ENCODE peak calls at places on chromosomes 4 and X, in nine cellular contexts. Q is vagina, S is A549, N is hepatocyte, O is right lobe of liver, I is mammary epithelial cell, Z is fibroblast of lung, J is pancreas, W is ascending aorta. D is an unnamed sample.

GRCh38 chrX:19514791-19515614 is at the start of gene MAP3K15:
- DNase-seq in W (no peak), Q (no peak), N (peak), J (peak), Z (peak), O (peak), S (peak), I (no peak), D (no peak)

GRCh38 chrX:119690921-119691716 is 1.8 kb downstream of the SEPTIN6 start:
- DNase-seq in N (peak), Z (peak), I (peak), S (no peak), J (no peak), O (no peak), Q (no peak), W (no peak), D (no peak)

GRCh38 chrX:145843196-145843595 is 25.6 kb downstream of the SLITRK2 start:
- DNase-seq in W (no peak), N (no peak), Q (no peak), I (no peak), Z (no peak), J (no peak), O (no peak), S (no peak), D (no peak)

GRCh38 chr4:142567620-142568451 is 278.3 kb downstream of the INPP4B start:
- DNase-seq in W (no peak), O (no peak), Z (peak), J (peak), Q (no peak), S (peak), I (peak), N (peak), D (no peak)

GRCh38 chrX:25721564-25721963 is 416.6 kb upstream of the MAGEB18 start:
- DNase-seq in I (no peak), N (peak), Z (no peak), J (no peak), O (no peak), Q (no peak), S (peak), W (no peak), D (no peak)

GRCh38 chr4:115234405-115235093 is 121.1 kb upstream of the NDST4 start:
- DNase-seq in I (peak), O (no peak), N (peak), S (peak), Q (no peak), Z (no peak), J (no peak), W (no peak), D (no peak)

GRCh38 chr4:145502809-145503208 is 21.2 kb downstream of the SMAD1 start:
- DNase-seq in S (no peak), Q (no peak), I (no peak), N (no peak), Z (no peak), O (no peak), J (no peak), W (no peak), D (no peak)

GRCh38 chrX:32877592-32877991 is 333.8 kb downstream of the DMD start:
- DNase-seq in I (peak), N (no peak), W (no peak), S (no peak), Z (no peak), Q (no peak), O (no peak), J (no peak), D (no peak)

GRCh38 chr4:36420111-36420679 is 138.8 kb downstream of the DTHD1 start:
- DNase-seq in Z (no peak), O (no peak), S (no peak), Q (no peak), W (no peak), N (no peak), I (no peak), J (no peak), D (no peak)

GRCh38 chr4:187059031-187059430 is 335.4 kb upstream of the FAT1 start:
- DNase-seq in J (no peak), N (no peak), Q (no peak), S (no peak), W (no peak), O (no peak), I (no peak), Z (no peak), D (no peak)

GRCh38 chr4:107876096-107876495 is 51.4 kb downstream of the SGMS2 start:
- DNase-seq in I (no peak), W (no peak), Q (no peak), N (no peak), O (no peak), Z (no peak), S (no peak), J (no peak), D (no peak)

GRCh38 chr4:109979932-109980717 is 67.4 kb downstream of the EGF start:
- DNase-seq in N (peak), Z (peak), S (peak), Q (no peak), W (no peak), O (no peak), J (no peak), I (peak), D (no peak)

GRCh38 chr4:188295899-188296298 is 156.7 kb downstream of the TRIML1 start:
- DNase-seq in O (no peak), S (no peak), N (no peak), W (peak), Z (no peak), J (no peak), I (peak), Q (no peak), D (no peak)

GRCh38 chr4:137998666-137999429 is 243.3 kb downstream of the SLC7A11 start:
- DNase-seq in N (no peak), Q (no peak), Z (peak), O (no peak), J (no peak), I (no peak), S (no peak), W (no peak), D (no peak)
- H3K27ac ChIP-seq in N (no peak), Q (no peak), Z (no peak), O (no peak), J (no peak), I (no peak), S (no peak), W (no peak), D (no peak)

DNA sequence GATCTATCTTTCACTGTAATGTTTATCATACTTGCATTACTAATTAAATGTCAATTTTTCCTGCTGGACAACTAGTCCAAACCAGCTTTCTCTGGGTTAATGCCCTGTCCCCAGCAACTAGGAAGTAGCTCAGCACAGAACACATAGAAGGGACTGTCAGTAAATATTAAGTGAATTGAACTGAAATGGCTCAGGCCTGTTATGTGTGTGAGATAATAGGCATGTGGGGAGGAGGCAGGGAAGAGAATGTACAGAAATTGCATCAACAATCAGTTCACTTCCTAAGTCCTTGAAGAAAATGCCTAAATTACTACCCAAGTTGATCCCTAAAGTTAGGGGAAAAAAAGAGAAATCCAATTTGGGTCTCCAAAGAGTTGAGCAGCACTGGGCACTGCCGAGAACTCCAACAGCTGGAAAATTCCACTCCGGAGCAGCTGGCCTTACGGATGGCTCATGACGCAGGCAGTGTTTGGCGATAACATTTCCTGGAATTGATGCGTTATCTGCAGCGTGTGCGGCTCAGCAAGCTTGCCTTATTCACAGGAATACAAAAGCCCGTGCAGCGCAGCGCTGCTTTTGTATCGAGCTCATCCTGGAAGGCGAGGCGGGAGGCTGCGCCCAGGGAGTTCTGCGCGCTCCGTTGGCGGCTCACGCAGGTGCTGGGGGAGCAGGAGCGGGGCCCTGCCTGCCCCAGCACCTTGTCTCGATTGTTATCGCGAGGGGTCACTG is 297.3 kb upstream of the LCORL start:
- DNase-seq in W (no peak), N (no peak), I (no peak), S (no peak), O (peak), Z (no peak), J (peak), Q (no peak), D (peak)
- H3K4me3 ChIP-seq in W (no peak), N (no peak), I (no peak), S (no peak), O (no peak), Z (no peak), J (peak), Q (no peak), D (peak)

GRCh38 chr4:26161030-26161824 is 159.6 kb upstream of the RBPJ start:
- DNase-seq in J (no peak), N (no peak), S (no peak), Q (no peak), W (no peak), O (no peak), I (no peak), Z (no peak), D (peak)
- H3K27ac ChIP-seq in J (no peak), N (no peak), S (no peak), Q (no peak), W (no peak), O (no peak), I (no peak), Z (no peak), D (no peak)

DNA sequence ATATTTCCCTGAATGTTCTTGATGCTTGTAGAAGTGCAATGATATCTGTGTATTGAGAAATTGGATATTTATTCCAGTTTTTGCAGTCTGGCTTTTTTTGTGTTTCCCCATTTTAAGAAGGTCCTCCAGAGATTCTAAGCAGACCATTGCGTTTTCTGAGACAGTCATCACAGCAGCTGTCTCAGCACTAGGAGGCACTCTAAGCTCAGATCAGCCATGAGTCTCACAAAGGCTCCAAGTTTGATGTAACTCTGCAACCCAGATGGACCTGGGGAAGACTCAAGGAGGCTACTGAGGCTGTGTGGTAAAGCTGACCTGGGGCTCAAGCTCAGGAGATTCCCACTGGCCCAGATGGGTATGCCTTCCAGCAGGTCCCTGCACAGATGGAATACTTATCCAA is 89.3 kb upstream of the CYLC1 start:
- DNase-seq in W (no peak), N (no peak), Q (no peak), I (no peak), J (no peak), S (no peak), Z (no peak), O (no peak), D (no peak)
- H3K4me3 ChIP-seq in W (no peak), N (no peak), Q (no peak), I (no peak), J (no peak), S (no peak), Z (no peak), O (no peak), D (no peak)

DNA sequence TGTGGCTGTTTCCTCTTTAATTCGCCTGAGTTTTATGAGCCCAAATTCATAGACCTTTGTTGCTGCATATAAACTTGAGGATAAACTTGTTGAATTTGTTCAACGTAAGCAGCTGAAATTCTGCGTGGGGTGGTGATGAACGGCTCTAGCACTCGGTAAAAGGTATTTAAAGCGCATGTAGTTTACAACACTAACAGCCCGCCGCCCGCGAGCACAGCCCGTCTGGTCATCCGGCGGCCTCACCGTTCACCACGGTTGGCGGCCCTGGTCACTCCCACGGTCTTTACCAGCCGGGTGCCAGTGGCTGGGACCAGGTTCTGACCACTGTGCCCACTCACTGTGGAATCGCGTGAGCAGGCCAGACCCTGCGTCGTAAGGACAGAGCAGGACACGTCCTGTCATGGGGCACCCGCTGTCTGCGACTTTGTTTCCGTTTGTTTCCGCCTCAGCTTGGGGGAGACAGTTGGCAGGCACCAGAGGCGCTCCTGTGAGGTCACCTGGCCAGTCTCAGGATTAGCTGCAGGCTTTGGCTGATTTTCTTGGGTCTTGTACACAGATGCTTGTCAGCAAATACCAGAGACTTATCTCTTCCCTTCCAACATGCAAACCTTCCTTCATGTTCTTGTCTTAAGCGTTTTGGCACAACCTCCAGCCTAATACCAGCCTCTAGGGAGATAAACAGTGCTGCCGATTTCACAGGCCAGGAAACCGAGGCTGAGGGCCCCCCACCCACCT is 36.8 kb upstream of the SPON2 start:
- DNase-seq in I (no peak), S (no peak), Z (peak), O (peak), Q (no peak), N (no peak), J (no peak), W (peak), D (no peak)
- H3K27ac ChIP-seq in I (no peak), S (no peak), Z (peak), O (no peak), Q (peak), N (peak), J (no peak), W (peak), D (peak)

GRCh38 chrX:101079223-101079622 is 544 bp downstream of the TMEM35A start:
- DNase-seq in W (no peak), O (no peak), S (no peak), N (no peak), I (no peak), J (no peak), Z (peak), Q (no peak), D (no peak)

GRCh38 chrX:101078716-101079115 is at the start of gene TMEM35A:
- DNase-seq in O (no peak), N (peak), W (no peak), I (no peak), Q (no peak), J (no peak), Z (peak), S (no peak), D (no peak)

GRCh38 chrX:101081257-101081656 is 2.6 kb downstream of the TMEM35A start:
- DNase-seq in S (no peak), N (no peak), W (no peak), Q (no peak), J (no peak), Z (peak), O (no peak), I (no peak), D (no peak)

GRCh38 chrX:101079736-101080135 is 1.1 kb downstream of the TMEM35A start:
- DNase-seq in Z (no peak), Q (no peak), I (no peak), J (no peak), O (no peak), N (no peak), S (no peak), W (no peak), D (no peak)

DNA sequence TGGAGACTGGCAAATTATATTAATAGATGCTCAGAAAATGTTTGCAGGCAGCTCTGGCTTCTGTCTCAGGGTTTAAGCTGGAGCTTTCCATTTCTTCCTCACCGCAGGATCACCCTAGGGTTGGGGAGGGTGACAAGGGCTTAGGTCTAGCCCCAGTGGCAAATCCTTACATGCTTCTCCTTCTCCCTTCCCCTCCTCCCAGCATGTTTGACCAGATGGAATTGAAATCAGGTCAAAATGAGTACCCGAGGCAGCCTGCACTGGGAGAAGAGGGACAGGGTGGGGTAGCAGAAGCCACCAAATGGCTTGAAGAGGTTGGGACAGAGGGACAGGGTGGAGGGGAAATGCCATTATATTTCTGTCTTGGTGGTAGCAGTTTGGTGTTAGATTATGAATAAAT is 1.6 kb downstream of the TMEM35A start:
- DNase-seq in N (no peak), Q (no peak), J (no peak), I (no peak), O (no peak), Z (no peak), W (no peak), S (no peak), D (no peak)
- H3K4me3 ChIP-seq in N (no peak), Q (peak), J (no peak), I (no peak), O (no peak), Z (peak), W (peak), S (no peak), D (no peak)

GRCh38 chrX:111597967-111598366 is 83.0 kb upstream of the ALG13 start:
- DNase-seq in S (no peak), Q (no peak), I (no peak), O (no peak), W (no peak), Z (no peak), J (no peak), N (no peak), D (no peak)
- H3K27ac ChIP-seq in S (no peak), Q (no peak), I (no peak), O (no peak), W (no peak), Z (no peak), J (no peak), N (no peak), D (no peak)

DNA sequence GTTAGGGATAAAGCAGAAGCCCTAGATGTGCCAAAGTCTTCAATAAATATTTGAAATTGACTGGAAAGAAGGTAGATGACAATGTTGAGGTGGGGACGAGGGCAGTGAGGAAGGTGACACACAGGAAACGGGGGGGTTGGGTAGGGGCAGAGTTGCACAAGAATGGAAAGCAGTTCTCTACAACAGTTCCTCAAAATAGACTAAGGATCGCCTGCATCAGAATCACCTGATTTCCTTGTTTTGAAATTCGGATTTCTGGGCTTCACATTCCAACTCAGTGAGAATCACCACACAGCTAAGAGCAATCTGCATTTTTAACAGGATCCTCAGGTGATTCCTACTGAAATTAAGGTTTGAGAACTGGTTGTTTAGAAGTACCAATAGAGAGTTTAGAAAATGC is 70.6 kb downstream of the ARFIP1 start:
- DNase-seq in I (peak), Z (peak), S (no peak), J (no peak), N (peak), W (no peak), Q (no peak), O (no peak), D (no peak)
- H3K4me3 ChIP-seq in I (no peak), Z (no peak), S (no peak), J (no peak), N (no peak), W (no peak), Q (no peak), O (no peak), D (no peak)